ENCODE peak calls at places on chromosomes 2 and 18, in five cellular contexts. K, Q, R, D and H are unnamed samples.

GRCh38 chr2:110853516-110853915 is 121.1 kb downstream of the ACOXL start:
- DNase-seq in K (peak), Q (peak), R (peak), D (peak), H (peak)

GRCh38 chr2:227402959-227403358 is 15.2 kb upstream of the SCYGR1 start:
- DNase-seq in K (no peak), Q (peak), R (no peak), D (no peak), H (no peak)

GRCh38 chr2:3729786-3730185 is 26.4 kb downstream of the DCDC2C start:
- DNase-seq in K (no peak), Q (no peak), R (no peak), D (no peak), H (no peak)

GRCh38 chr2:239204143-239204875 is 196.5 kb downstream of the HDAC4 start:
- DNase-seq in K (no peak), Q (no peak), R (no peak), D (no peak), H (no peak)

GRCh38 chr2:195520671-195521155 is 136.3 kb upstream of the SLC39A10 start:
- DNase-seq in K (peak), Q (peak), R (no peak), D (no peak), H (peak)

GRCh38 chr2:224892574-224893204 is 149.6 kb downstream of the DOCK10 start:
- DNase-seq in K (peak), Q (no peak), R (no peak), D (no peak), H (no peak)

GRCh38 chr2:197159681-197160211 is 150.8 kb downstream of the ANKRD44 start:
- DNase-seq in K (peak), Q (peak), R (no peak), D (peak), H (peak)

GRCh38 chr18:13463526-13463925 is 245.0 kb downstream of the LDLRAD4 start:
- DNase-seq in K (no peak), Q (no peak), R (no peak), D (no peak), H (no peak)

GRCh38 chr2:132757002-132757598 is 87.1 kb upstream of the LYPD1 start:
- DNase-seq in K (peak), Q (no peak), R (no peak), D (peak), H (no peak)

GRCh38 chr2:149483004-149483605 is 104.5 kb downstream of the MMADHC start:
- DNase-seq in K (peak), Q (no peak), R (no peak), D (no peak), H (peak)

GRCh38 chr2:181483876-181484275 is 26.7 kb downstream of the ITGA4 start:
- DNase-seq in K (no peak), Q (no peak), R (no peak), D (no peak), H (no peak)

GRCh38 chr2:172428841-172429173 is 1.4 kb downstream of the ITGA6 start:
- DNase-seq in K (no peak), Q (no peak), R (no peak), D (no peak), H (peak)

GRCh38 chr18:59546164-59546563 is 151.1 kb downstream of the CCBE1 start:
- DNase-seq in K (peak), Q (peak), R (no peak), D (no peak), H (peak)

GRCh38 chr2:178331474-178332431 is 119.2 kb downstream of the PRKRA start:
- DNase-seq in K (no peak), Q (no peak), R (no peak), D (no peak), H (no peak)

GRCh38 chr2:15195723-15196270 is 365.3 kb downstream of the NBAS start:
- DNase-seq in K (no peak), Q (no peak), R (no peak), D (no peak), H (no peak)

GRCh38 chr18:78571063-78571785 is 408.4 kb upstream of the SALL3 start:
- DNase-seq in K (no peak), Q (no peak), R (no peak), D (no peak), H (no peak)

GRCh38 chr2:85504434-85505261 is 34.3 kb upstream of the MAT2A start:
- DNase-seq in K (peak), Q (peak), R (no peak), D (peak), H (peak)

GRCh38 chr2:227230151-227230550 is 65.7 kb downstream of the COL4A3 start:
- DNase-seq in K (no peak), Q (no peak), R (no peak), D (no peak), H (no peak)

GRCh38 chr18:31931163-31931885 is 11.6 kb downstream of the TRAPPC8 start:
- DNase-seq in K (peak), Q (peak), R (no peak), D (no peak), H (peak)

GRCh38 chr18:8780227-8780626 is 74.9 kb downstream of the MTCL1 start:
- DNase-seq in K (no peak), Q (no peak), R (no peak), D (no peak), H (no peak)

GRCh38 chr2:157866666-157867642 is 9.2 kb downstream of the ACVR1 start:
- DNase-seq in K (no peak), Q (no peak), R (no peak), D (no peak), H (no peak)

GRCh38 chr2:127235082-127235702 is 15.1 kb upstream of the CYP27C1 start:
- DNase-seq in K (no peak), Q (no peak), R (no peak), D (no peak), H (no peak)

GRCh38 chr18:22977847-22978701 is 44.9 kb downstream of the RBBP8 start:
- DNase-seq in K (peak), Q (peak), R (no peak), D (peak), H (peak)

GRCh38 chr2:147712051-147712450 is 132.8 kb upstream of the ACVR2A start:
- DNase-seq in K (peak), Q (no peak), R (no peak), D (no peak), H (no peak)

GRCh38 chr18:45656194-45656593 is 40.9 kb downstream of the SLC14A2 start:
- DNase-seq in K (no peak), Q (no peak), R (no peak), D (no peak), H (no peak)

GRCh38 chr2:1811258-1811970 is 67.1 kb upstream of the PXDN start:
- DNase-seq in K (no peak), Q (no peak), R (no peak), D (no peak), H (no peak)

GRCh38 chr18:54250846-54251251 is 18.5 kb upstream of the POLI start:
- DNase-seq in K (no peak), Q (no peak), R (no peak), D (no peak), H (no peak)

GRCh38 chr18:43656547-43656946 is 379.3 kb upstream of the SYT4 start:
- DNase-seq in K (no peak), Q (no peak), R (no peak), D (no peak), H (no peak)

GRCh38 chr18:7987284-7987976 is 420.3 kb downstream of the PTPRM start:
- DNase-seq in K (peak), Q (peak), R (no peak), D (peak), H (peak)

GRCh38 chr2:30421551-30422436 is 25.3 kb upstream of the LCLAT1 start:
- DNase-seq in K (peak), Q (peak), R (no peak), D (no peak), H (peak)

GRCh38 chr2:60149151-60149550 is 404.3 kb downstream of the BCL11A start:
- DNase-seq in K (no peak), Q (no peak), R (no peak), D (no peak), H (no peak)

GRCh38 chr2:241843321-241844065 is 15.2 kb downstream of the PDCD1 start:
- DNase-seq in K (no peak), Q (no peak), R (no peak), D (no peak), H (no peak)

GRCh38 chr2:213019368-213019767 is 132.0 kb downstream of the IKZF2 start:
- DNase-seq in K (no peak), Q (no peak), R (no peak), D (no peak), H (no peak)

GRCh38 chr2:111659361-111660281 is 224.4 kb downstream of the ANAPC1 start:
- DNase-seq in K (peak), Q (peak), R (no peak), D (peak), H (peak)

GRCh38 chr2:135095591-135095990 is 43.5 kb downstream of the RAB3GAP1 start:
- DNase-seq in K (no peak), Q (peak), R (no peak), D (no peak), H (no peak)

GRCh38 chr2:166610180-166610919 is 116.3 kb upstream of the SCN7A start:
- DNase-seq in K (peak), Q (no peak), R (no peak), D (no peak), H (peak)

GRCh38 chr2:188695953-188696352 is 278.2 kb upstream of the COL3A1 start:
- DNase-seq in K (peak), Q (peak), R (no peak), D (peak), H (peak)

GRCh38 chr2:104406273-104406726 is 447.6 kb upstream of the POU3F3 start:
- DNase-seq in K (no peak), Q (no peak), R (no peak), D (no peak), H (peak)

GRCh38 chr2:207819839-207820784 is 50.4 kb upstream of the FZD5 start:
- DNase-seq in K (no peak), Q (no peak), R (no peak), D (peak), H (no peak)

GRCh38 chr2:233995985-233996384 is 54.5 kb upstream of the SPP2 start:
- DNase-seq in K (peak), Q (peak), R (no peak), D (no peak), H (no peak)